ENCODE peak calls at places on chromosome 19, in seven cellular contexts. One of them, this sample, is unnamed.

GRCh38 chr19:32351807-32352630 is 6.6 kb downstream of the ZNF507 start:
- DNase-seq in fibroblast of pulmonary artery: no peak
- DNase-seq in NB4: peak; percentile 62
- DNase-seq in pancreas: no peak
- DNase-seq in tibial artery: no peak
- DNase-seq in fibroblast of lung: peak; percentile 70
- DNase-seq in suprapubic skin: no peak
- DNase-seq in this sample: peak; percentile 64

GRCh38 chr19:35644987-35645679 is 3.0 kb upstream of the COX6B1 start:
- DNase-seq in fibroblast of lung: peak; percentile 31
- DNase-seq in pancreas: peak; percentile 90
- DNase-seq in tibial artery: peak; percentile 88
- DNase-seq in NB4: peak; percentile 80
- DNase-seq in suprapubic skin: peak; percentile 93
- DNase-seq in fibroblast of pulmonary artery: peak; percentile 49
- DNase-seq in this sample: peak; percentile 63

GRCh38 chr19:12891553-12892021 is 627 bp downstream of the GCDH start:
- DNase-seq in suprapubic skin: no peak
- DNase-seq in fibroblast of lung: no peak
- DNase-seq in NB4: no peak
- DNase-seq in tibial artery: no peak
- DNase-seq in pancreas: peak; percentile 55
- DNase-seq in fibroblast of pulmonary artery: no peak
- DNase-seq in this sample: no peak

GRCh38 chr19:34733266-34733825 is 697 bp upstream of the ZNF181 start:
- DNase-seq in pancreas: peak; percentile 66
- DNase-seq in tibial artery: peak; percentile 61
- DNase-seq in fibroblast of pulmonary artery: no peak
- DNase-seq in NB4: peak; percentile 83
- DNase-seq in fibroblast of lung: no peak
- DNase-seq in suprapubic skin: no peak
- DNase-seq in this sample: no peak

GRCh38 chr19:49244256-49244655 is 80.7 kb downstream of the SLC6A16 start:
- DNase-seq in fibroblast of pulmonary artery: no peak
- DNase-seq in NB4: no peak
- DNase-seq in tibial artery: no peak
- DNase-seq in suprapubic skin: peak; percentile 63
- DNase-seq in fibroblast of lung: no peak
- DNase-seq in pancreas: no peak
- DNase-seq in this sample: no peak

GRCh38 chr19:35793381-35794165 is 18.2 kb downstream of the ARHGAP33 start:
- DNase-seq in fibroblast of pulmonary artery: peak; percentile 15
- DNase-seq in pancreas: no peak
- DNase-seq in tibial artery: no peak
- DNase-seq in suprapubic skin: no peak
- DNase-seq in NB4: peak; percentile 55
- DNase-seq in fibroblast of lung: no peak
- DNase-seq in this sample: no peak

GRCh38 chr19:11256189-11256588 is 6.1 kb downstream of the DOCK6 start:
- DNase-seq in pancreas: no peak
- DNase-seq in fibroblast of pulmonary artery: peak; percentile 62
- DNase-seq in NB4: no peak
- DNase-seq in fibroblast of lung: no peak
- DNase-seq in suprapubic skin: no peak
- DNase-seq in tibial artery: no peak
- DNase-seq in this sample: peak; percentile 55

GRCh38 chr19:36112678-36113077 is 1.7 kb downstream of the OVOL3 start:
- DNase-seq in suprapubic skin: no peak
- DNase-seq in pancreas: no peak
- DNase-seq in fibroblast of lung: no peak
- DNase-seq in fibroblast of pulmonary artery: no peak
- DNase-seq in tibial artery: no peak
- DNase-seq in NB4: no peak
- DNase-seq in this sample: no peak

GRCh38 chr19:17076539-17076919 is 952 bp downstream of the MYO9B start:
- DNase-seq in suprapubic skin: no peak
- DNase-seq in NB4: peak; percentile 60
- DNase-seq in fibroblast of lung: no peak
- DNase-seq in fibroblast of pulmonary artery: no peak
- DNase-seq in tibial artery: no peak
- DNase-seq in pancreas: no peak
- DNase-seq in this sample: no peak

GRCh38 chr19:55312621-55313117 is 12.5 kb downstream of the TMEM150B start:
- DNase-seq in fibroblast of pulmonary artery: no peak
- DNase-seq in pancreas: no peak
- DNase-seq in fibroblast of lung: no peak
- DNase-seq in suprapubic skin: no peak
- DNase-seq in NB4: no peak
- DNase-seq in tibial artery: no peak
- DNase-seq in this sample: no peak

GRCh38 chr19:6259312-6259861 is 20.4 kb downstream of the MLLT1 start:
- DNase-seq in suprapubic skin: no peak
- DNase-seq in fibroblast of lung: no peak
- DNase-seq in fibroblast of pulmonary artery: no peak
- DNase-seq in pancreas: no peak
- DNase-seq in tibial artery: no peak
- DNase-seq in NB4: no peak
- DNase-seq in this sample: no peak

GRCh38 chr19:5995606-5996005 is 17.7 kb upstream of the RANBP3 start:
- DNase-seq in pancreas: no peak
- DNase-seq in fibroblast of lung: no peak
- DNase-seq in fibroblast of pulmonary artery: no peak
- DNase-seq in suprapubic skin: no peak
- DNase-seq in tibial artery: no peak
- DNase-seq in NB4: no peak
- DNase-seq in this sample: no peak

GRCh38 chr19:1221141-1221903 is 15.7 kb downstream of the STK11 start:
- DNase-seq in NB4: no peak
- DNase-seq in fibroblast of lung: peak; percentile 40
- DNase-seq in fibroblast of pulmonary artery: peak; percentile 61
- DNase-seq in suprapubic skin: no peak
- DNase-seq in tibial artery: no peak
- DNase-seq in pancreas: peak; percentile 86
- DNase-seq in this sample: peak; percentile 61

GRCh38 chr19:45402469-45403070 is 2.3 kb downstream of the PPP1R13L start:
- DNase-seq in tibial artery: no peak
- DNase-seq in fibroblast of lung: peak; percentile 26
- DNase-seq in suprapubic skin: no peak
- DNase-seq in NB4: peak; percentile 26
- DNase-seq in fibroblast of pulmonary artery: no peak
- DNase-seq in pancreas: peak; percentile 81
- DNase-seq in this sample: peak; percentile 23

GRCh38 chr19:30558793-30559192 is 186.6 kb downstream of the ZNF536 start:
- DNase-seq in tibial artery: no peak
- DNase-seq in NB4: peak; percentile 49
- DNase-seq in fibroblast of lung: no peak
- DNase-seq in pancreas: no peak
- DNase-seq in fibroblast of pulmonary artery: no peak
- DNase-seq in suprapubic skin: no peak
- DNase-seq in this sample: no peak

GRCh38 chr19:17539288-17540117 is 15.9 kb upstream of the COLGALT1 start:
- DNase-seq in fibroblast of lung: peak; percentile 83
- DNase-seq in fibroblast of pulmonary artery: peak; percentile 97
- DNase-seq in NB4: peak; percentile 96
- DNase-seq in pancreas: peak; percentile 90
- DNase-seq in tibial artery: peak; percentile 94
- DNase-seq in suprapubic skin: peak; percentile 99
- DNase-seq in this sample: peak; percentile 97

GRCh38 chr19:34171539-34171876 is 796 bp upstream of the LSM14A start:
- DNase-seq in fibroblast of lung: peak; percentile 83
- DNase-seq in NB4: no peak
- DNase-seq in suprapubic skin: no peak
- DNase-seq in tibial artery: no peak
- DNase-seq in pancreas: no peak
- DNase-seq in fibroblast of pulmonary artery: peak; percentile 37
- DNase-seq in this sample: peak; percentile 86

GRCh38 chr19:33868821-33869412 is 72.2 kb downstream of the KCTD15 start:
- DNase-seq in fibroblast of pulmonary artery: peak; percentile 44
- DNase-seq in suprapubic skin: no peak
- DNase-seq in fibroblast of lung: peak; percentile 3
- DNase-seq in NB4: no peak
- DNase-seq in tibial artery: no peak
- DNase-seq in pancreas: no peak
- DNase-seq in this sample: peak; percentile 17

GRCh38 chr19:57096640-57097361 is 23.0 kb upstream of the USP29 start:
- DNase-seq in tibial artery: no peak
- DNase-seq in suprapubic skin: no peak
- DNase-seq in fibroblast of lung: no peak
- DNase-seq in pancreas: no peak
- DNase-seq in NB4: no peak
- DNase-seq in fibroblast of pulmonary artery: peak; percentile 1
- DNase-seq in this sample: peak; percentile 56

GRCh38 chr19:4456843-4457653 is 546 bp downstream of the UBXN6 start:
- DNase-seq in tibial artery: no peak
- DNase-seq in pancreas: no peak
- DNase-seq in NB4: peak; percentile 62
- DNase-seq in fibroblast of pulmonary artery: peak; percentile 70
- DNase-seq in suprapubic skin: no peak
- DNase-seq in fibroblast of lung: peak; percentile 59
- DNase-seq in this sample: peak; percentile 84

GRCh38 chr19:4455742-4456565 is 1.6 kb downstream of the UBXN6 start:
- DNase-seq in fibroblast of lung: peak; percentile 61
- DNase-seq in pancreas: peak; percentile 64
- DNase-seq in tibial artery: no peak
- DNase-seq in NB4: peak; percentile 59
- DNase-seq in suprapubic skin: no peak
- DNase-seq in fibroblast of pulmonary artery: peak; percentile 78
- DNase-seq in this sample: peak; percentile 85

GRCh38 chr19:4456566-4456842 is 1.1 kb downstream of the UBXN6 start:
- DNase-seq in NB4: no peak
- DNase-seq in fibroblast of lung: peak; percentile 72
- DNase-seq in tibial artery: no peak
- DNase-seq in pancreas: peak; percentile 46
- DNase-seq in suprapubic skin: no peak
- DNase-seq in fibroblast of pulmonary artery: peak; percentile 71
- DNase-seq in this sample: peak; percentile 83

GRCh38 chr19:4454952-4455738 is 2.4 kb downstream of the UBXN6 start:
- DNase-seq in pancreas: no peak
- DNase-seq in fibroblast of lung: peak; percentile 26
- DNase-seq in suprapubic skin: no peak
- DNase-seq in NB4: no peak
- DNase-seq in fibroblast of pulmonary artery: peak; percentile 68
- DNase-seq in tibial artery: peak; percentile 48
- DNase-seq in this sample: peak; percentile 89

DNA sequence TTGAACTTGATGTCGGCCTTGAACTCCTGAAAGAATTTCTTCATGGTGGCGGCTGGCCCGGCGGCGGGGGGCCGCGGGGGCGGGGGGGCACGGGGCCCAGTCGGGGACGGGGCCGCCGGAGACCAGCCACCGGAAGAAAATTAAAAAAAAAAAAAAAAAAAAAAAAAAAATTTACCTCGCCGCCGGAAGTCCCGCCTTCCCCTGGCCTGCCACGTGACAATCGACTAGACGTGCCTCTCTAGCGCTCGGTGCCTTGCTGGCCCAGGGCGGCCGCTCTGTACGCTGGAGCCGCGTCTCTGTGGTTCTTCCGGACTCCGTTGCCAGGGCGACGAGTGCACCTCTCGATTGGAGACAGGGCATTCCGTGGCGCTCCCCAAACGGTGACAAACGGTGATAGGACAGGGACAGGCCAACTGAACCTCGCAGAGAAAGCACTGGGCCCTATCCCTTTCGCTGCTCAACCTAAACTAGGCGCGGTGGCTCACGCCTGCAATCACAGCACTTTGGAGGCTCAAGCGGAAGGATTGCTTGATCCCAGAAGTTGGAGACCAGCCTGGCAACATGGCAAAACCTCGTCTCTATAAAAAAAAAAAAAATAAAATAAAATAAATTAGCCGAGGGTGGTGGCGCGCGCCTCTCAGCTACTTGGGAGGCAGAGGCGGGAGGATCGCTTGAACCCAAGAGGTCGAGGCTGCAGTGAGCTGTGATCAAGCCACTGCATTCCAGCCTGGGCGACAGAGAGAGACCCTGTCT is at the start of gene UBXN6:
- DNase-seq in tibial artery: peak; percentile 99
- DNase-seq in fibroblast of lung: peak; percentile 99
- DNase-seq in pancreas: peak; percentile 97
- DNase-seq in suprapubic skin: peak; percentile 99
- DNase-seq in NB4: peak; percentile 95
- DNase-seq in fibroblast of pulmonary artery: peak; percentile 99
- DNase-seq in this sample: peak; percentile 98
- H3K4me3 ChIP-seq in tibial artery: peak within 1 kb of the TSS; percentile 94
- H3K4me3 ChIP-seq in fibroblast of lung: peak within 1 kb of the TSS; percentile 73
- H3K4me3 ChIP-seq in pancreas: peak within 1 kb of the TSS; percentile 53
- H3K4me3 ChIP-seq in suprapubic skin: peak within 1 kb of the TSS; percentile 72
- H3K4me3 ChIP-seq in NB4: peak within 1 kb of the TSS; percentile 69
- H3K4me3 ChIP-seq in fibroblast of pulmonary artery: peak within 1 kb of the TSS; percentile 89
- H3K4me3 ChIP-seq in this sample: peak within 1 kb of the TSS; percentile 72

GRCh38 chr19:50702870-50703829 is 16.5 kb downstream of the SHANK1 start:
- DNase-seq in fibroblast of lung: no peak
- DNase-seq in fibroblast of pulmonary artery: peak; percentile 42
- DNase-seq in tibial artery: no peak
- DNase-seq in suprapubic skin: no peak
- DNase-seq in NB4: no peak
- DNase-seq in pancreas: no peak
- DNase-seq in this sample: no peak

GRCh38 chr19:50702158-50702869 is 17.3 kb downstream of the SHANK1 start:
- DNase-seq in NB4: no peak
- DNase-seq in fibroblast of pulmonary artery: no peak
- DNase-seq in fibroblast of lung: no peak
- DNase-seq in tibial artery: no peak
- DNase-seq in pancreas: no peak
- DNase-seq in suprapubic skin: no peak
- DNase-seq in this sample: no peak

GRCh38 chr19:50705422-50706019 is 14.1 kb downstream of the SHANK1 start:
- DNase-seq in suprapubic skin: no peak
- DNase-seq in fibroblast of lung: peak; percentile 24
- DNase-seq in fibroblast of pulmonary artery: peak; percentile 80
- DNase-seq in NB4: peak; percentile 87
- DNase-seq in pancreas: no peak
- DNase-seq in tibial artery: no peak
- DNase-seq in this sample: peak; percentile 45

GRCh38 chr19:50706387-50706786 is 13.2 kb downstream of the SHANK1 start:
- DNase-seq in fibroblast of lung: no peak
- DNase-seq in tibial artery: no peak
- DNase-seq in NB4: no peak
- DNase-seq in suprapubic skin: no peak
- DNase-seq in fibroblast of pulmonary artery: no peak
- DNase-seq in pancreas: no peak
- DNase-seq in this sample: no peak

GRCh38 chr19:50703915-50704548 is 15.6 kb downstream of the SHANK1 start:
- DNase-seq in tibial artery: no peak
- DNase-seq in pancreas: no peak
- DNase-seq in fibroblast of pulmonary artery: no peak
- DNase-seq in suprapubic skin: no peak
- DNase-seq in fibroblast of lung: no peak
- DNase-seq in NB4: peak; percentile 30
- DNase-seq in this sample: no peak
- TF ChIP-seq CTCF in tibial artery: no peak
- TF ChIP-seq CTCF in pancreas: no peak
- TF ChIP-seq CTCF in fibroblast of pulmonary artery: peak; percentile 11
- TF ChIP-seq CTCF in suprapubic skin: no peak
- TF ChIP-seq CTCF in fibroblast of lung: no peak
- TF ChIP-seq CTCF in NB4: no peak
- TF ChIP-seq CTCF in this sample: peak; percentile 14

GRCh38 chr19:18611327-18612050 is 1.2 kb upstream of the TMEM59L start:
- DNase-seq in fibroblast of pulmonary artery: no peak
- DNase-seq in tibial artery: no peak
- DNase-seq in pancreas: no peak
- DNase-seq in fibroblast of lung: no peak
- DNase-seq in NB4: no peak
- DNase-seq in suprapubic skin: no peak
- DNase-seq in this sample: no peak
- H3K4me3 ChIP-seq in fibroblast of pulmonary artery: no peak overlapping the region
- H3K4me3 ChIP-seq in tibial artery: no peak overlapping the region
- H3K4me3 ChIP-seq in pancreas: no peak overlapping the region
- H3K4me3 ChIP-seq in fibroblast of lung: no peak overlapping the region
- H3K4me3 ChIP-seq in NB4: no peak overlapping the region
- H3K4me3 ChIP-seq in suprapubic skin: peak overlapping the region; percentile 21
- H3K4me3 ChIP-seq in this sample: no peak overlapping the region

GRCh38 chr19:23436318-23436717 is 41.0 kb upstream of the ZNF91 start:
- DNase-seq in pancreas: no peak
- DNase-seq in fibroblast of lung: no peak
- DNase-seq in tibial artery: no peak
- DNase-seq in suprapubic skin: no peak
- DNase-seq in fibroblast of pulmonary artery: no peak
- DNase-seq in NB4: peak; percentile 19
- DNase-seq in this sample: no peak
- TF ChIP-seq CTCF in pancreas: no peak
- TF ChIP-seq CTCF in fibroblast of lung: no peak
- TF ChIP-seq CTCF in tibial artery: no peak
- TF ChIP-seq CTCF in suprapubic skin: no peak
- TF ChIP-seq CTCF in fibroblast of pulmonary artery: peak; percentile 16
- TF ChIP-seq CTCF in NB4: peak; percentile 40
- TF ChIP-seq CTCF in this sample: peak; percentile 33

This sample was measured in fibroblast of villous mesenchyme.